ENCODE peak calls at places on chromosome 21, in nine cellular contexts. H is T-helper 9 cell; F is dermis blood vessel endothelial cell; N is astrocyte of the cerebellum; S is T-helper 2 cell; G is foreskin melanocyte; J is activated naive CD8-positive, alpha-beta T cell treated with anti-CD3 and anti-CD28 coated beads, Interleukin-2, amount 50 U/mL, for 24 hours; A is ureter; L is fibroblast of lung. U is an unnamed sample.

GRCh38 chr21:46005081-46005480 is 23.5 kb downstream of the COL6A1 start:
- DNase-seq in G (no peak), J (no peak), H (no peak), L (no peak), F (no peak), A (no peak), S (no peak), N (no peak), U (no peak)

GRCh38 chr21:41892726-41893125 is 13.6 kb upstream of the PRDM15 start:
- DNase-seq in H (no peak), J (no peak), A (no peak), S (no peak), F (no peak), N (no peak), L (no peak), G (no peak), U (no peak)

GRCh38 chr21:45698493-45698947 is 55.0 kb downstream of the PCBP3 start:
- DNase-seq in G (no peak), J (no peak), F (peak), L (peak), N (peak), S (no peak), H (no peak), A (no peak), U (peak)

GRCh38 chr21:34790834-34791233 is 122.0 kb downstream of the CLIC6 start:
- DNase-seq in G (no peak), F (no peak), N (no peak), L (no peak), H (no peak), A (no peak), J (no peak), S (no peak), U (no peak)

GRCh38 chr21:33374080-33374873 is 28.9 kb upstream of the IFNGR2 start:
- DNase-seq in A (peak), F (peak), N (peak), J (peak), S (no peak), G (no peak), H (peak), L (peak), U (no peak)

GRCh38 chr21:41426656-41427311 is 745 bp downstream of the MX1 start:
- DNase-seq in F (no peak), H (no peak), G (no peak), N (no peak), J (peak), A (no peak), L (no peak), S (no peak), U (no peak)

GRCh38 chr21:33255404-33255803 is 10.8 kb upstream of the IL10RB start:
- DNase-seq in A (no peak), H (no peak), L (no peak), J (no peak), S (no peak), G (no peak), N (no peak), F (no peak), U (no peak)

GRCh38 chr21:45330075-45330781 is 42.5 kb upstream of the POFUT2 start:
- DNase-seq in A (no peak), G (no peak), J (no peak), L (peak), H (no peak), N (peak), F (no peak), S (no peak), U (no peak)

GRCh38 chr21:25464275-25464674 is 143.0 kb downstream of the MRPL39 start:
- DNase-seq in A (no peak), N (no peak), L (no peak), H (no peak), F (no peak), J (no peak), G (no peak), S (no peak), U (no peak)

GRCh38 chr21:24375201-24375600 is 1232.1 kb downstream of the MRPL39 start:
- DNase-seq in S (no peak), G (no peak), A (no peak), F (no peak), H (no peak), J (peak), N (no peak), L (no peak), U (no peak)

GRCh38 chr21:38525454-38525853 is 27.2 kb upstream of the ERG start:
- DNase-seq in N (no peak), S (no peak), A (no peak), G (no peak), L (no peak), H (no peak), F (no peak), J (no peak), U (no peak)

GRCh38 chr21:41536827-41537103 is 28.8 kb upstream of the TMPRSS2 start:
- DNase-seq in F (no peak), A (no peak), S (no peak), H (no peak), G (no peak), N (no peak), L (no peak), J (no peak), U (no peak)

GRCh38 chr21:44083631-44084291 is 23.4 kb upstream of the PWP2 start:
- DNase-seq in G (no peak), A (peak), H (peak), L (no peak), N (no peak), F (peak), S (peak), J (peak), U (peak)

GRCh38 chr21:16418663-16419062 is 688.9 kb downstream of the USP25 start:
- DNase-seq in A (no peak), H (no peak), S (no peak), J (no peak), N (no peak), G (no peak), L (peak), F (peak), U (no peak)

U was measured in ascending aorta.